ENCODE peak calls at places on chromosomes 2 and 18, in eight cellular contexts. U is CD8-positive, alpha-beta T cell; Q is heart left ventricle; W is tibial nerve; S is GM23338; B is aorta; L is uterus; A is HCT116. E is an unnamed sample. For H3K4me1, the result is how much of the 10 kb centered on the place peaks cover.

GRCh38 chr2:173151671-173152398 is 76.2 kb downstream of the MAP3K20 start:
- DNase-seq in U (no peak), Q (no peak), W (no peak), S (no peak), B (no peak), L (no peak), A (peak), E (no peak)

GRCh38 chr18:54774971-54775665 is 53.2 kb upstream of the RAB27B start:
- DNase-seq in U (no peak), Q (no peak), W (no peak), S (no peak), B (no peak), L (no peak), A (no peak), E (no peak)

GRCh38 chr2:239296020-239296932 is 104.5 kb downstream of the HDAC4 start:
- DNase-seq in U (no peak), Q (no peak), W (no peak), S (no peak), B (peak), L (peak), A (no peak), E (no peak)

GRCh38 chr18:23721711-23722479 is 32.6 kb downstream of the LAMA3 start:
- DNase-seq in U (no peak), Q (no peak), W (no peak), S (no peak), B (no peak), L (no peak), A (no peak), E (no peak)

GRCh38 chr2:191436368-191437055 is 191.3 kb downstream of the MYO1B start:
- DNase-seq in U (no peak), Q (no peak), W (no peak), S (no peak), B (no peak), L (no peak), A (no peak), E (no peak)

GRCh38 chr2:12106440-12107080 is 360.1 kb downstream of the LPIN1 start:
- DNase-seq in U (no peak), Q (peak), W (no peak), S (no peak), B (peak), L (peak), A (no peak), E (peak)

GRCh38 chr2:42722328-42723190 is 41.4 kb downstream of the OXER1 start:
- DNase-seq in U (no peak), Q (peak), W (peak), S (peak), B (peak), L (peak), A (no peak), E (no peak)

GRCh38 chr2:181231886-181232644 is 225.1 kb upstream of the ITGA4 start:
- DNase-seq in U (no peak), Q (no peak), W (no peak), S (no peak), B (no peak), L (no peak), A (no peak), E (no peak)

GRCh38 chr2:97781981-97782380 is 68.6 kb downstream of the ZAP70 start:
- DNase-seq in U (no peak), Q (no peak), W (no peak), S (no peak), B (no peak), L (no peak), A (no peak), E (no peak)

GRCh38 chr18:36628435-36629094 is 200.2 kb downstream of the TPGS2 start:
- DNase-seq in U (no peak), Q (no peak), W (no peak), S (no peak), B (no peak), L (no peak), A (no peak), E (no peak)

GRCh38 chr2:53939656-53940055 is 31.1 kb downstream of the PSME4 start:
- DNase-seq in U (no peak), Q (no peak), W (no peak), S (no peak), B (no peak), L (no peak), A (no peak), E (no peak)

GRCh38 chr18:68796936-68797690 is 767 bp upstream of the CCDC102B start:
- DNase-seq in U (no peak), Q (peak), W (no peak), S (peak), B (no peak), L (peak), A (no peak), E (peak)

GRCh38 chr2:122651236-122651635 is 895.8 kb downstream of the TSN start:
- DNase-seq in U (no peak), Q (no peak), W (no peak), S (no peak), B (no peak), L (no peak), A (no peak), E (no peak)

GRCh38 chr2:122651780-122652179 is 896.3 kb downstream of the TSN start:
- DNase-seq in U (no peak), Q (no peak), W (no peak), S (no peak), B (no peak), L (no peak), A (no peak), E (no peak)

GRCh38 chr2:122652670-122653069 is 897.2 kb downstream of the TSN start:
- DNase-seq in U (no peak), Q (no peak), W (no peak), S (no peak), B (no peak), L (no peak), A (no peak), E (no peak)

GRCh38 chr2:122660786-122661634 is 905.6 kb downstream of the TSN start:
- DNase-seq in U (no peak), Q (no peak), W (no peak), S (peak), B (no peak), L (no peak), A (no peak), E (no peak)

GRCh38 chr2:122656403-122656802 is 901.0 kb downstream of the TSN start:
- DNase-seq in U (no peak), Q (no peak), W (no peak), S (no peak), B (no peak), L (no peak), A (no peak), E (no peak)
- H3K4me1 ChIP-seq in U (under half), Q (under half), W (under half), S (half or more), B (under half), L (under half), A (under half), E (under half)

GRCh38 chr2:60530228-60530627 is 23.2 kb downstream of the BCL11A start:
- DNase-seq in U (no peak), Q (no peak), W (no peak), S (no peak), B (no peak), L (no peak), A (no peak), E (no peak)

GRCh38 chr2:60527762-60528161 is 25.7 kb downstream of the BCL11A start:
- DNase-seq in U (no peak), Q (no peak), W (no peak), S (no peak), B (no peak), L (no peak), A (no peak), E (no peak)

GRCh38 chr2:60529111-60529510 is 24.3 kb downstream of the BCL11A start:
- DNase-seq in U (no peak), Q (no peak), W (no peak), S (no peak), B (no peak), L (no peak), A (no peak), E (no peak)

GRCh38 chr2:60526623-60527022 is 26.8 kb downstream of the BCL11A start:
- DNase-seq in U (no peak), Q (no peak), W (no peak), S (no peak), B (no peak), L (no peak), A (no peak), E (no peak)

GRCh38 chr2:60528366-60528765 is 25.1 kb downstream of the BCL11A start:
- DNase-seq in U (no peak), Q (no peak), W (no peak), S (no peak), B (no peak), L (no peak), A (no peak), E (no peak)
- H3K4me1 ChIP-seq in U (under half), Q (under half), W (under half), S (half or more), B (under half), L (under half), A (under half), E (half or more)

GRCh38 chr2:66753247-66754019 is 318.5 kb downstream of the MEIS1 start:
- DNase-seq in U (no peak), Q (no peak), W (no peak), S (no peak), B (no peak), L (peak), A (no peak), E (no peak)
- H3K4me1 ChIP-seq in U (under half), Q (under half), W (under half), S (under half), B (under half), L (under half), A (under half), E (under half)

GRCh38 chr2:65392609-65393008 is 39.8 kb downstream of the SPRED2 start:
- DNase-seq in U (no peak), Q (no peak), W (no peak), S (no peak), B (no peak), L (no peak), A (no peak), E (no peak)

GRCh38 chr2:65395621-65396347 is 36.6 kb downstream of the SPRED2 start:
- DNase-seq in U (no peak), Q (no peak), W (no peak), S (no peak), B (no peak), L (no peak), A (no peak), E (no peak)

GRCh38 chr2:65397122-65397521 is 35.3 kb downstream of the SPRED2 start:
- DNase-seq in U (no peak), Q (no peak), W (no peak), S (no peak), B (no peak), L (no peak), A (no peak), E (no peak)

GRCh38 chr2:65396348-65397026 is 35.9 kb downstream of the SPRED2 start:
- DNase-seq in U (no peak), Q (no peak), W (no peak), S (no peak), B (no peak), L (no peak), A (no peak), E (no peak)

GRCh38 chr2:65393743-65394422 is 38.5 kb downstream of the SPRED2 start:
- DNase-seq in U (no peak), Q (no peak), W (no peak), S (no peak), B (no peak), L (no peak), A (no peak), E (no peak)
- H3K4me1 ChIP-seq in U (under half), Q (half or more), W (under half), S (under half), B (under half), L (under half), A (under half), E (half or more)

E was measured in heart right ventricle.